ENCODE peak calls at places on chromosome 19, in ten cellular contexts. V is fibroblast of pulmonary artery; W is AG04449; A is body of pancreas; B is astrocyte; Q is HFF-Myc; Y is left ventricle myocardium inferior; T is stomach; H is CD8-positive, alpha-beta T cell; P is fibroblast of lung. U is an unnamed sample.

GRCh38 chr19:15144046-15144646 is 36.9 kb downstream of the SYDE1 start:
- DNase-seq in V (peak; percentile 49), W (no peak), A (no peak), B (no peak), Q (no peak), Y (no peak), T (no peak), H (no peak), P (no peak), U (no peak)

GRCh38 chr19:7872306-7873204 is 1.6 kb downstream of the PRR36 start:
- DNase-seq in V (no peak), W (no peak), A (no peak), B (no peak), Q (no peak), Y (no peak), T (no peak), H (no peak), P (no peak), U (no peak)

GRCh38 chr19:58498316-58499020 is 13.3 kb downstream of the SLC27A5 start:
- DNase-seq in V (no peak), W (no peak), A (no peak), B (no peak), Q (no peak), Y (peak; percentile 37), T (no peak), H (no peak), P (no peak), U (no peak)

GRCh38 chr19:6412111-6412999 is 12.3 kb downstream of the KHSRP start:
- DNase-seq in V (peak; percentile 21), W (no peak), A (peak; percentile 39), B (no peak), Q (no peak), Y (no peak), T (peak; percentile 61), H (peak; percentile 54), P (peak; percentile 9), U (peak; percentile 2)

GRCh38 chr19:15122331-15123030 is 15.3 kb downstream of the SYDE1 start:
- DNase-seq in V (no peak), W (no peak), A (no peak), B (no peak), Q (no peak), Y (no peak), T (no peak), H (no peak), P (no peak), U (no peak)

GRCh38 chr19:5994407-5995165 is 16.6 kb upstream of the RANBP3 start:
- DNase-seq in V (no peak), W (no peak), A (no peak), B (no peak), Q (no peak), Y (no peak), T (no peak), H (no peak), P (no peak), U (no peak)

GRCh38 chr19:14731200-14731599 is 41.4 kb downstream of the ZNF333 start:
- DNase-seq in V (no peak), W (no peak), A (no peak), B (no peak), Q (no peak), Y (no peak), T (no peak), H (no peak), P (no peak), U (no peak)

GRCh38 chr19:15701757-15702589 is 25.9 kb upstream of the OR10H2 start:
- DNase-seq in V (no peak), W (no peak), A (no peak), B (no peak), Q (no peak), Y (no peak), T (no peak), H (no peak), P (no peak), U (no peak)

GRCh38 chr19:4012092-4012974 is 4.8 kb downstream of the PIAS4 start:
- DNase-seq in V (no peak), W (no peak), A (peak; percentile 90), B (no peak), Q (no peak), Y (no peak), T (peak; percentile 87), H (no peak), P (no peak), U (no peak)

GRCh38 chr19:4007836-4008539 is 452 bp downstream of the PIAS4 start:
- DNase-seq in V (no peak), W (no peak), A (no peak), B (no peak), Q (no peak), Y (no peak), T (no peak), H (peak; percentile 37), P (no peak), U (no peak)

GRCh38 chr19:4012975-4013634 is 5.6 kb downstream of the PIAS4 start:
- DNase-seq in V (no peak), W (no peak), A (no peak), B (no peak), Q (no peak), Y (no peak), T (no peak), H (no peak), P (no peak), U (no peak)

GRCh38 chr19:4010808-4011110 is 3.2 kb downstream of the PIAS4 start:
- DNase-seq in V (no peak), W (no peak), A (no peak), B (no peak), Q (no peak), Y (no peak), T (no peak), H (no peak), P (no peak), U (no peak)

DNA sequence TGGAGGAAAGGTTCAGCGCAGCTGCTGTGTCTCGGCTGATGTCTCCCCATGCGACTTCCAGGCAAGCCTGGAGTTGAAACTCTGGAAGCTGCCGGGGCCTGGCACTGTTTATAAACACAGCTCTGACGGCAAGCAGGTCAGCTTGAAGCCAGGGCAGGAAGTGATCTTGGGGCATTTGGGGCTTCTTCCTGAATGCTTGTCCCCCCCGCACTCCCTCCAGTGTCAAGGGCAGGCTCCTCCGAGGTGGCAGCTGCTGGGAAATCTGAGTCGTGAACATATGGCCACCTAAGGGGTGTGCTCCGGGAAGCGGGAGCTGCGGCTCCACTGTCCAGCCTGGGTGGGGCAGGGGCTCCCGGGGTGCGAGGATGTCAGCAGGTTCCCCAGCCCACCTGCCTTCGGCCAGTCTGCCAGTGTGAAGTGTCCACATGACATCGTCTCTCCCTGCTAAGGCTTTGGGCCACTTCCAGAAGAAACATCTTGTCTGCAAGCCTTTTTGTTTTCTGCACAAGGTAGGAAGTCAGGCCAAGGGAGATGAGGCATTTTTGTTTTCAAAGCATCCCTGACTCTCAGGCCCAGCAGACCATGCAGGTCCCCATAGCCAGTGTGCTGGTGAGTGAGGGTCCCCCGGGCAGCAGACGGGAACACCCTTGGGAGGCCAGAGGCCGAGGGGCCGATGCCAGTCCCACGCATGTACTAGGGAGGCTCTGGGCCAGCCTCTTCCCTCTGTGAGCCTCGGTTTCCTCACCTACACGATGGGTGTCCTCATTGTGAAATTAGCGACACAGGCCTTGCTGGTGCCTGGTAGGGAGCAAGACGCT is 2.7 kb downstream of the PIAS4 start:
- DNase-seq in V (no peak), W (no peak), A (peak; percentile 71), B (no peak), Q (no peak), Y (no peak), T (no peak), H (no peak), P (peak; percentile 36), U (no peak)
- H3K4me3 ChIP-seq in V (no peak overlapping the region), W (peak overlapping the region; percentile 32), A (no peak overlapping the region), B (no peak overlapping the region), Q (peak overlapping the region; percentile 85), Y (peak overlapping the region; percentile 23), T (no peak overlapping the region), H (no peak overlapping the region), P (no peak overlapping the region), U (no peak overlapping the region)

GRCh38 chr19:46860846-46861690 is at the start of gene ARHGAP35:
- DNase-seq in V (no peak), W (no peak), A (peak; percentile 22), B (no peak), Q (no peak), Y (no peak), T (no peak), H (peak; percentile 17), P (no peak), U (no peak)

GRCh38 chr19:46860125-46860845 is 512 bp upstream of the ARHGAP35 start:
- DNase-seq in V (peak; percentile 99), W (peak; percentile 90), A (peak; percentile 99), B (peak; percentile 95), Q (peak; percentile 96), Y (peak; percentile 99), T (peak; percentile 98), H (peak; percentile 93), P (peak; percentile 98), U (peak; percentile 99)

GRCh38 chr19:46852830-46853229 is 2.2 kb upstream of the AP2S1 start:
- DNase-seq in V (no peak), W (no peak), A (no peak), B (no peak), Q (no peak), Y (no peak), T (no peak), H (no peak), P (no peak), U (no peak)

GRCh38 chr19:46859637-46860124 is 1.1 kb upstream of the ARHGAP35 start:
- DNase-seq in V (no peak), W (no peak), A (peak; percentile 69), B (no peak), Q (peak; percentile 80), Y (peak; percentile 75), T (peak; percentile 46), H (no peak), P (no peak), U (peak; percentile 71)

GRCh38 chr19:46856062-46857022 is 4.5 kb upstream of the ARHGAP35 start:
- DNase-seq in V (peak; percentile 97), W (peak; percentile 66), A (peak; percentile 97), B (peak; percentile 88), Q (peak; percentile 90), Y (peak; percentile 97), T (peak; percentile 96), H (peak; percentile 91), P (peak; percentile 96), U (peak; percentile 95)
- TF ChIP-seq CTCF in V (peak; percentile 79), W (peak; percentile 92), A (peak; percentile 90), B (peak; percentile 53), Q (peak; percentile 76), Y (peak; percentile 80), T (no peak), H (peak; percentile 80), P (peak; percentile 82), U (peak; percentile 88)

GRCh38 chr19:4396949-4397783 is 3.2 kb downstream of the SH3GL1 start:
- DNase-seq in V (no peak), W (no peak), A (no peak), B (no peak), Q (no peak), Y (no peak), T (no peak), H (no peak), P (no peak), U (no peak)
- H3K4me3 ChIP-seq in V (no peak overlapping the region), W (no peak overlapping the region), A (no peak overlapping the region), B (no peak overlapping the region), Q (peak overlapping the region; percentile 2), Y (no peak overlapping the region), T (no peak overlapping the region), H (no peak overlapping the region), P (no peak overlapping the region), U (no peak overlapping the region)

DNA sequence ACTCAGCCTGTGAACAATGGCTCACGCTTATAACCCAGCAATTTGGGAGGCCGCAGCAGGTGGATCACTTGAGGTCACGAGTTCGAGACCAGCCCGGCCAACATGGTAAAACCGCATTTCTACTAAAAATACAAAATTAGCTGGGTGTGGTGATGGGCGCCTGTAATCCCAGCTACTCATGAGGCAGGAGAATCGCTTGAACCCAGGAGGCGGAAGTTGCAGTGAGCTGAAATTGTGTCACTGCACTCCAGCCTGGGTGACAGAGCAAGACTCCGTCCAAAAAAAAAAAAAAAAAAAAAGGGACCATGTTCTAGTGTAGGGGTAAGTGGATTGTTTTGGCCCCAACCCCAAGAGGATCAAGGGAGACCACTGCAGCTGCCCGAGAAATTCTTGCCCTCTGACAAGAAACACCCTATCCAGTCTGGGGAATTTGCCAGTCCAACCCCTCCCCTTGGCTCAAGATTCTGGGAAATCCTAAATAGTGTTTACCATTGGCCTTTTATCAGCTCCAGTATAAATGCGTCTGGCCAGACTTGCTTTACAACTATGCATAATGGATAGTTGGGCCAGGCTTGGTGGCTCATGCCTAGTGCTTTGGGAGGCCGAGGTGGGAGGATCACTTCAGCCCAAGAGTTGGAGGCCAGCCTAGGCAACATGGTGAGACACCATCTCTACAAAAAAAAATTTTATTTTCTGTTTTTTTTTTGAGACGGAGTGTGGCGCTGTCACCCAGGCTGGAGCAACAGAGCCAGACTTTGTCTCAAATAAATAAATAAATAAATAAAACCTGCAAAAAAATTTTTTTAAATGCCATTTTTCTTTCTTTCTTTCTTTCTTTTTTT is 5.1 kb upstream of the DHDH start:
- DNase-seq in V (peak; percentile 44), W (no peak), A (peak; percentile 12), B (peak; percentile 37), Q (no peak), Y (no peak), T (peak; percentile 82), H (no peak), P (peak; percentile 84), U (no peak)
- TF ChIP-seq CTCF in V (no peak), W (no peak), A (no peak), B (no peak), Q (no peak), Y (no peak), T (no peak), H (no peak), P (no peak), U (no peak)